ENCODE peak calls at places on chromosomes 16 and 17, in ten cellular contexts. One of them, this sample, is unnamed.

GRCh38 chr16:65038125-65038524 is 83.7 kb downstream of the CDH11 start:
- DNase-seq in fibroblast of lung: no peak
- DNase-seq in SK-N-SH: no peak
- DNase-seq in AG10803: no peak
- DNase-seq in gastrocnemius medialis: no peak
- DNase-seq in cardiac muscle cell: no peak
- DNase-seq in CD8-positive, alpha-beta T cell: no peak
- DNase-seq in ovary: no peak
- DNase-seq in astrocyte of the spinal cord: peak
- DNase-seq in NB4: no peak
- DNase-seq in this sample: no peak

GRCh38 chr16:88857728-88858339 is 907 bp downstream of the TRAPPC2L start:
- DNase-seq in fibroblast of lung: peak
- DNase-seq in SK-N-SH: peak
- DNase-seq in AG10803: peak
- DNase-seq in gastrocnemius medialis: peak
- DNase-seq in cardiac muscle cell: peak
- DNase-seq in CD8-positive, alpha-beta T cell: peak
- DNase-seq in ovary: peak
- DNase-seq in astrocyte of the spinal cord: peak
- DNase-seq in NB4: peak
- DNase-seq in this sample: peak

GRCh38 chr16:22369221-22369811 is 5.1 kb downstream of the CDR2 start:
- DNase-seq in fibroblast of lung: peak
- DNase-seq in SK-N-SH: no peak
- DNase-seq in AG10803: peak
- DNase-seq in gastrocnemius medialis: no peak
- DNase-seq in cardiac muscle cell: peak
- DNase-seq in CD8-positive, alpha-beta T cell: no peak
- DNase-seq in ovary: no peak
- DNase-seq in astrocyte of the spinal cord: peak
- DNase-seq in NB4: peak
- DNase-seq in this sample: no peak

GRCh38 chr17:71872843-71873242 is 248.0 kb upstream of the SOX9 start:
- DNase-seq in fibroblast of lung: no peak
- DNase-seq in SK-N-SH: no peak
- DNase-seq in AG10803: no peak
- DNase-seq in gastrocnemius medialis: no peak
- DNase-seq in cardiac muscle cell: no peak
- DNase-seq in CD8-positive, alpha-beta T cell: no peak
- DNase-seq in ovary: no peak
- DNase-seq in astrocyte of the spinal cord: no peak
- DNase-seq in NB4: no peak
- DNase-seq in this sample: no peak

GRCh38 chr16:88347656-88348376 is 34.9 kb upstream of the ZNF469 start:
- DNase-seq in fibroblast of lung: no peak
- DNase-seq in SK-N-SH: peak
- DNase-seq in AG10803: no peak
- DNase-seq in gastrocnemius medialis: no peak
- DNase-seq in cardiac muscle cell: no peak
- DNase-seq in CD8-positive, alpha-beta T cell: peak
- DNase-seq in ovary: peak
- DNase-seq in astrocyte of the spinal cord: no peak
- DNase-seq in NB4: peak
- DNase-seq in this sample: no peak

GRCh38 chr16:69833791-69834282 is 71.7 kb downstream of the WWP2 start:
- DNase-seq in fibroblast of lung: no peak
- DNase-seq in SK-N-SH: no peak
- DNase-seq in AG10803: no peak
- DNase-seq in gastrocnemius medialis: peak
- DNase-seq in cardiac muscle cell: no peak
- DNase-seq in CD8-positive, alpha-beta T cell: no peak
- DNase-seq in ovary: no peak
- DNase-seq in astrocyte of the spinal cord: no peak
- DNase-seq in NB4: no peak
- DNase-seq in this sample: no peak

GRCh38 chr16:90042946-90043514 is 23.8 kb upstream of the DBNDD1 start:
- DNase-seq in fibroblast of lung: no peak
- DNase-seq in SK-N-SH: no peak
- DNase-seq in AG10803: no peak
- DNase-seq in gastrocnemius medialis: no peak
- DNase-seq in cardiac muscle cell: no peak
- DNase-seq in CD8-positive, alpha-beta T cell: no peak
- DNase-seq in ovary: no peak
- DNase-seq in astrocyte of the spinal cord: no peak
- DNase-seq in NB4: no peak
- DNase-seq in this sample: no peak

GRCh38 chr16:83211711-83212110 is 584.9 kb downstream of the CDH13 start:
- DNase-seq in fibroblast of lung: no peak
- DNase-seq in SK-N-SH: no peak
- DNase-seq in AG10803: no peak
- DNase-seq in gastrocnemius medialis: no peak
- DNase-seq in cardiac muscle cell: peak
- DNase-seq in CD8-positive, alpha-beta T cell: no peak
- DNase-seq in ovary: no peak
- DNase-seq in astrocyte of the spinal cord: peak
- DNase-seq in NB4: no peak
- DNase-seq in this sample: no peak

GRCh38 chr16:29854520-29855100 is 8.4 kb downstream of the CDIPT start:
- DNase-seq in fibroblast of lung: no peak
- DNase-seq in SK-N-SH: no peak
- DNase-seq in AG10803: no peak
- DNase-seq in gastrocnemius medialis: no peak
- DNase-seq in cardiac muscle cell: no peak
- DNase-seq in CD8-positive, alpha-beta T cell: no peak
- DNase-seq in ovary: no peak
- DNase-seq in astrocyte of the spinal cord: no peak
- DNase-seq in NB4: no peak
- DNase-seq in this sample: no peak

GRCh38 chr16:50708373-50709060 is 15.1 kb downstream of the NOD2 start:
- DNase-seq in fibroblast of lung: no peak
- DNase-seq in SK-N-SH: no peak
- DNase-seq in AG10803: no peak
- DNase-seq in gastrocnemius medialis: no peak
- DNase-seq in cardiac muscle cell: no peak
- DNase-seq in CD8-positive, alpha-beta T cell: no peak
- DNase-seq in ovary: no peak
- DNase-seq in astrocyte of the spinal cord: no peak
- DNase-seq in NB4: no peak
- DNase-seq in this sample: no peak

GRCh38 chr17:37327341-37328090 is 48.3 kb upstream of the C17orf78 start:
- DNase-seq in fibroblast of lung: peak
- DNase-seq in SK-N-SH: no peak
- DNase-seq in AG10803: peak
- DNase-seq in gastrocnemius medialis: peak
- DNase-seq in cardiac muscle cell: peak
- DNase-seq in CD8-positive, alpha-beta T cell: no peak
- DNase-seq in ovary: no peak
- DNase-seq in astrocyte of the spinal cord: peak
- DNase-seq in NB4: no peak
- DNase-seq in this sample: no peak

GRCh38 chr17:14372905-14373559 is 72.2 kb downstream of the HS3ST3B1 start:
- DNase-seq in fibroblast of lung: no peak
- DNase-seq in SK-N-SH: no peak
- DNase-seq in AG10803: no peak
- DNase-seq in gastrocnemius medialis: no peak
- DNase-seq in cardiac muscle cell: no peak
- DNase-seq in CD8-positive, alpha-beta T cell: no peak
- DNase-seq in ovary: no peak
- DNase-seq in astrocyte of the spinal cord: no peak
- DNase-seq in NB4: no peak
- DNase-seq in this sample: no peak

GRCh38 chr16:17301593-17302135 is 169.1 kb downstream of the XYLT1 start:
- DNase-seq in fibroblast of lung: no peak
- DNase-seq in SK-N-SH: no peak
- DNase-seq in AG10803: no peak
- DNase-seq in gastrocnemius medialis: peak
- DNase-seq in cardiac muscle cell: no peak
- DNase-seq in CD8-positive, alpha-beta T cell: no peak
- DNase-seq in ovary: no peak
- DNase-seq in astrocyte of the spinal cord: no peak
- DNase-seq in NB4: peak
- DNase-seq in this sample: no peak

GRCh38 chr16:70683146-70683944 is 2.5 kb downstream of the MTSS2 start:
- DNase-seq in fibroblast of lung: no peak
- DNase-seq in SK-N-SH: no peak
- DNase-seq in AG10803: no peak
- DNase-seq in gastrocnemius medialis: no peak
- DNase-seq in cardiac muscle cell: no peak
- DNase-seq in CD8-positive, alpha-beta T cell: no peak
- DNase-seq in ovary: peak
- DNase-seq in astrocyte of the spinal cord: no peak
- DNase-seq in NB4: no peak
- DNase-seq in this sample: no peak

GRCh38 chr17:15171433-15172047 is 93.6 kb downstream of the PMP22 start:
- DNase-seq in fibroblast of lung: peak
- DNase-seq in SK-N-SH: peak
- DNase-seq in AG10803: peak
- DNase-seq in gastrocnemius medialis: peak
- DNase-seq in cardiac muscle cell: peak
- DNase-seq in CD8-positive, alpha-beta T cell: peak
- DNase-seq in ovary: peak
- DNase-seq in astrocyte of the spinal cord: peak
- DNase-seq in NB4: peak
- DNase-seq in this sample: peak

GRCh38 chr17:39165178-39165843 is 650 bp downstream of the ARL5C start:
- DNase-seq in fibroblast of lung: no peak
- DNase-seq in SK-N-SH: no peak
- DNase-seq in AG10803: no peak
- DNase-seq in gastrocnemius medialis: no peak
- DNase-seq in cardiac muscle cell: no peak
- DNase-seq in CD8-positive, alpha-beta T cell: no peak
- DNase-seq in ovary: no peak
- DNase-seq in astrocyte of the spinal cord: no peak
- DNase-seq in NB4: no peak
- DNase-seq in this sample: no peak

GRCh38 chr16:89395150-89396142 is 94.9 kb downstream of the ANKRD11 start:
- DNase-seq in fibroblast of lung: peak
- DNase-seq in SK-N-SH: peak
- DNase-seq in AG10803: peak
- DNase-seq in gastrocnemius medialis: peak
- DNase-seq in cardiac muscle cell: peak
- DNase-seq in CD8-positive, alpha-beta T cell: no peak
- DNase-seq in ovary: peak
- DNase-seq in astrocyte of the spinal cord: peak
- DNase-seq in NB4: no peak
- DNase-seq in this sample: peak

GRCh38 chr16:31453255-31454204 is 5.8 kb upstream of the ARMC5 start:
- DNase-seq in fibroblast of lung: peak
- DNase-seq in SK-N-SH: no peak
- DNase-seq in AG10803: peak
- DNase-seq in gastrocnemius medialis: peak
- DNase-seq in cardiac muscle cell: peak
- DNase-seq in CD8-positive, alpha-beta T cell: no peak
- DNase-seq in ovary: peak
- DNase-seq in astrocyte of the spinal cord: peak
- DNase-seq in NB4: peak
- DNase-seq in this sample: peak

GRCh38 chr17:14664511-14664910 is 363.6 kb downstream of the HS3ST3B1 start:
- DNase-seq in fibroblast of lung: no peak
- DNase-seq in SK-N-SH: no peak
- DNase-seq in AG10803: no peak
- DNase-seq in gastrocnemius medialis: no peak
- DNase-seq in cardiac muscle cell: no peak
- DNase-seq in CD8-positive, alpha-beta T cell: no peak
- DNase-seq in ovary: no peak
- DNase-seq in astrocyte of the spinal cord: no peak
- DNase-seq in NB4: no peak
- DNase-seq in this sample: no peak

GRCh38 chr16:53756329-53756996 is 52.5 kb downstream of the FTO start:
- DNase-seq in fibroblast of lung: peak
- DNase-seq in SK-N-SH: no peak
- DNase-seq in AG10803: no peak
- DNase-seq in gastrocnemius medialis: no peak
- DNase-seq in cardiac muscle cell: peak
- DNase-seq in CD8-positive, alpha-beta T cell: no peak
- DNase-seq in ovary: no peak
- DNase-seq in astrocyte of the spinal cord: no peak
- DNase-seq in NB4: no peak
- DNase-seq in this sample: no peak
- H3K4me3 ChIP-seq in fibroblast of lung: no peak
- H3K4me3 ChIP-seq in SK-N-SH: no peak
- H3K4me3 ChIP-seq in AG10803: no peak
- H3K4me3 ChIP-seq in gastrocnemius medialis: no peak
- H3K4me3 ChIP-seq in cardiac muscle cell: no peak
- H3K4me3 ChIP-seq in CD8-positive, alpha-beta T cell: no peak
- H3K4me3 ChIP-seq in ovary: no peak
- H3K4me3 ChIP-seq in astrocyte of the spinal cord: no peak
- H3K4me3 ChIP-seq in NB4: no peak
- H3K4me3 ChIP-seq in this sample: no peak

DNA sequence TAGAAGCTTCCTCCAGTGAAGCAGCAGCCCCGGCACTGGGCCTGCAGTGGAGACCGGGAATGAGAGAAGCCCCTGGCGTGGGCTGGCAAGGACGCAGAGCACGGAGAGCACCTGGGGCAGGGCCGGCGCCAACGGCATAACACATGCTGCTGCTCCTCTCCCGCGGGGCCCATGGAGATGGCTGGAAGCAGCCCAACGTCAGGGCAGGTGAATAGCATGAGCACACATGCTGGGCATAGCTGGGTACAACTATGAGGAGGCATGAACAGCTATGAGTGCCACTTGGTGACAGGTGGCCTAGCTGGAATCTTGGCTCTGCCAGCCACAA is 46.4 kb downstream of the IRF8 start:
- DNase-seq in fibroblast of lung: no peak
- DNase-seq in SK-N-SH: no peak
- DNase-seq in AG10803: no peak
- DNase-seq in gastrocnemius medialis: no peak
- DNase-seq in cardiac muscle cell: no peak
- DNase-seq in CD8-positive, alpha-beta T cell: no peak
- DNase-seq in ovary: no peak
- DNase-seq in astrocyte of the spinal cord: no peak
- DNase-seq in NB4: no peak
- DNase-seq in this sample: no peak
- H3K4me3 ChIP-seq in fibroblast of lung: no peak
- H3K4me3 ChIP-seq in SK-N-SH: no peak
- H3K4me3 ChIP-seq in AG10803: no peak
- H3K4me3 ChIP-seq in gastrocnemius medialis: no peak
- H3K4me3 ChIP-seq in cardiac muscle cell: no peak
- H3K4me3 ChIP-seq in CD8-positive, alpha-beta T cell: no peak
- H3K4me3 ChIP-seq in ovary: no peak
- H3K4me3 ChIP-seq in astrocyte of the spinal cord: no peak
- H3K4me3 ChIP-seq in NB4: no peak
- H3K4me3 ChIP-seq in this sample: no peak

GRCh38 chr17:42111265-42111636 is 1.3 kb downstream of the DHX58 start:
- DNase-seq in fibroblast of lung: no peak
- DNase-seq in SK-N-SH: peak
- DNase-seq in AG10803: no peak
- DNase-seq in gastrocnemius medialis: no peak
- DNase-seq in cardiac muscle cell: no peak
- DNase-seq in CD8-positive, alpha-beta T cell: no peak
- DNase-seq in ovary: peak
- DNase-seq in astrocyte of the spinal cord: no peak
- DNase-seq in NB4: no peak
- DNase-seq in this sample: no peak
- H3K4me3 ChIP-seq in fibroblast of lung: peak
- H3K4me3 ChIP-seq in SK-N-SH: no peak
- H3K4me3 ChIP-seq in AG10803: peak
- H3K4me3 ChIP-seq in gastrocnemius medialis: peak
- H3K4me3 ChIP-seq in cardiac muscle cell: no peak
- H3K4me3 ChIP-seq in CD8-positive, alpha-beta T cell: no peak
- H3K4me3 ChIP-seq in ovary: no peak
- H3K4me3 ChIP-seq in astrocyte of the spinal cord: no peak
- H3K4me3 ChIP-seq in NB4: no peak
- H3K4me3 ChIP-seq in this sample: no peak

GRCh38 chr17:77641718-77642117 is 316.8 kb upstream of the TNRC6C start:
- DNase-seq in fibroblast of lung: no peak
- DNase-seq in SK-N-SH: no peak
- DNase-seq in AG10803: no peak
- DNase-seq in gastrocnemius medialis: no peak
- DNase-seq in cardiac muscle cell: no peak
- DNase-seq in CD8-positive, alpha-beta T cell: no peak
- DNase-seq in ovary: no peak
- DNase-seq in astrocyte of the spinal cord: no peak
- DNase-seq in NB4: no peak
- DNase-seq in this sample: no peak
- H3K4me3 ChIP-seq in fibroblast of lung: no peak
- H3K4me3 ChIP-seq in SK-N-SH: no peak
- H3K4me3 ChIP-seq in AG10803: no peak
- H3K4me3 ChIP-seq in gastrocnemius medialis: no peak
- H3K4me3 ChIP-seq in cardiac muscle cell: no peak
- H3K4me3 ChIP-seq in CD8-positive, alpha-beta T cell: no peak
- H3K4me3 ChIP-seq in ovary: no peak
- H3K4me3 ChIP-seq in astrocyte of the spinal cord: no peak
- H3K4me3 ChIP-seq in NB4: no peak
- H3K4me3 ChIP-seq in this sample: no peak